ENCODE peak calls at places on chromosomes 5 and 9, in four cellular contexts. O, S, A and I are unnamed samples. For H3K27me3, the result is how much of the 10 kb centered on the place peaks cover.

GRCh38 chr9:33946779-33947535 is 101.7 kb downstream of the UBAP2 start:
- DNase-seq in S (no peak), A (no peak), O (no peak), I (no peak)

GRCh38 chr9:92191801-92192200 is 76.6 kb upstream of the SPTLC1 start:
- DNase-seq in S (no peak), A (no peak), O (no peak), I (no peak)

GRCh38 chr5:60701317-60701988 is 1.5 kb upstream of the DEPDC1B start:
- DNase-seq in O (no peak), A (no peak), S (no peak), I (no peak)

GRCh38 chr5:116274251-116274650 is 189.4 kb downstream of the COMMD10 start:
- DNase-seq in A (no peak), S (no peak), O (no peak), I (no peak)

GRCh38 chr5:128111818-128112448 is 28.4 kb downstream of the SLC12A2 start:
- DNase-seq in O (no peak), S (no peak), A (no peak), I (no peak)

GRCh38 chr5:116585227-116585626 is 10.6 kb upstream of the SEMA6A start:
- DNase-seq in O (no peak), S (no peak), A (no peak), I (no peak)

GRCh38 chr5:32504923-32505596 is 60.5 kb upstream of the ZFR start:
- DNase-seq in S (peak), O (peak), A (peak), I (no peak)

GRCh38 chr5:13325765-13326164 is 618.7 kb downstream of the DNAH5 start:
- DNase-seq in S (no peak), O (no peak), A (no peak), I (no peak)

GRCh38 chr9:89629096-89629976 is 24.5 kb downstream of the GADD45G start:
- DNase-seq in A (no peak), S (no peak), O (no peak), I (no peak)

GRCh38 chr5:33755216-33755615 is 136.6 kb downstream of the ADAMTS12 start:
- DNase-seq in S (no peak), A (no peak), O (no peak), I (no peak)

GRCh38 chr9:73869261-73869660 is 627.9 kb upstream of the RORB start:
- DNase-seq in O (no peak), S (no peak), A (no peak), I (no peak)

GRCh38 chr9:130824079-130824478 is 11.0 kb upstream of the ABL1 start:
- DNase-seq in S (no peak), A (no peak), O (no peak), I (no peak)

GRCh38 chr9:33233659-33234335 is 6.2 kb upstream of the SPINK4 start:
- DNase-seq in S (peak), O (no peak), A (peak), I (peak)

GRCh38 chr9:99181621-99182020 is 40.1 kb downstream of the ALG2 start:
- DNase-seq in S (no peak), A (no peak), O (no peak), I (no peak)

GRCh38 chr5:313265-313664 is 8.2 kb upstream of the AHRR start:
- DNase-seq in S (no peak), A (no peak), O (no peak), I (no peak)

GRCh38 chr9:88534456-88535225 is at the start of gene NXNL2:
- DNase-seq in O (peak), A (peak), S (peak), I (peak)

DNA sequence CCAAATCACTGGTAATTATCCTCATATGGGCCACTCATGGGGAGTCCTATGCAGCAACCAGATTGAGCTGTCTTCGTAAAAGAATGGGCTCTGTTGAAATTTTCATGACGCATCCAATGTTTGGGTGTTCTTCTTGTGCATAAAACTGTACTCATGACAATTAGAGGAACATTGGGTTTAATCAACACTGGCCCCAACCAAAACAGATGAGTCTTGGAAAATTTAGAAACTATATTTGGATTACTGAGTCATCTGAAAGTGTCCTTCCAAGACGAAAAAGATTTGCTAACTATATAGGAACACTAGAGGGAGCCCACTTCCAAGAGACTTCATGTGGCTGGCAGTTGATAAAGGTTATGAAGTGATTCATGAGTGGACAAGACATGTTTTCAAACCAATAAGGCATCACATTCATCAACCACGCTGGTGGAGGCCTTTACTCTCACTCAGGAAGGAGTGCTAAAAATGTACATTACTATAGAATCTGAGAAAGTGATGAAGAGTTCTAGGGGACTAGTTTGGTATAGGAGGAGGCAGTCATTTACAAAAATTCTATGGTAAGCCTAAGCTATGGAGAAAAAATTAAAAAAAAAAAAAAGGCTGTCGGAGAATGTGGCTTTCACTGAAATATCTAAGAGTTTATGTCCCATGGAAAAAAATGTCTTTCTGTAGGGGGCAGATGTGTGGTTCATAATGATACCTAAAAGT is 313.5 kb downstream of the PRDM9 start:
- DNase-seq in A (no peak), O (no peak), S (no peak), I (no peak)
- TF ChIP-seq CTCF in A (no peak), O (peak), S (no peak), I (no peak)

DNA sequence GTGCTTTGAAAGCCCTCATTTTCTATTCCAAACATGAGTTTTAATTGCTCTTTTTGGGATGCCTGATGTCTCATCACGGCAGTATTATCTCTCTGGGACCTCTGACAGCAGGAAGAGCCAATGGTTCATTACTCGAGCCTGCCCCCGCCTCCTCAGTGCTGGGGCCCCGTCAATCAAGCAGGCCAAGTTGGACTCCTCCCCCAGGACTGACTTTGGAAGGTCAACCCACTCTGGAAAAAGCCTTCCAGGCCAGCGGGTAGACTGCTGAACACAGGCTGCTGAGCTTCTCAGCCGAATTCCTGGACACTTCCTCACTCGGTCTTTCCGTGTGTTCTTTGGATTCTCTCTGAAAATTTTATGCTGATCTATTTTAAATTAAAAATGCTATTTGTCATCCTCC is 9.5 kb upstream of the BARHL1 start:
- DNase-seq in S (no peak), O (no peak), A (no peak), I (no peak)
- H3K27me3 ChIP-seq in S (half or more), O (under half), A (under half), I (under half)

GRCh38 chr9:125189011-125189360 is 617 bp downstream of the PPP6C start:
- DNase-seq in O (no peak), S (peak), A (no peak), I (no peak)
- H3K27ac ChIP-seq in O (peak), S (peak), A (peak), I (peak)

GRCh38 chr5:82597437-82597836 is 319.3 kb upstream of the RPS23 start:
- DNase-seq in O (no peak), A (no peak), S (no peak), I (no peak)
- TF ChIP-seq CTCF in O (no peak), A (no peak), S (no peak), I (no peak)

DNA sequence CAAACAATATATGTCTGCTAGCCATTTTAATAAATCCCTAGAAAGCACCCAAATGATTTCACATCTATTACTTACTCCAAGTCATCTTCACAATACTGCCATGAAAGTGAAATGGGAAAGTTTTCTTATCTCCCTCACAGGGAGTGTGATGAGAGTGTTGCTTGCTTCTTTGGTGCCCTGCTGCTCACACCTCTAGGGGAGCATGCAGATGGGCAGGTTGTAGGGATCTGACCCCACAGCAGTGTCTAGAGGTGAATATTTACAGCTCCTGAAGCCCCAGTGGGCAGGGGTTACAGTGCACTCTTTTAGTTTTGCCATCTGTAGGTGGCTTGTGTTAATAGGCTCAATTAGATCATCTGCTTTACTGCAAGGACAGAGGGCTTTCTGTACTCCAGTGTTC is 173.2 kb downstream of the GABRG2 start:
- DNase-seq in A (no peak), O (no peak), S (no peak), I (no peak)
- H3K27me3 ChIP-seq in A (under half), O (under half), S (under half), I (under half)

DNA sequence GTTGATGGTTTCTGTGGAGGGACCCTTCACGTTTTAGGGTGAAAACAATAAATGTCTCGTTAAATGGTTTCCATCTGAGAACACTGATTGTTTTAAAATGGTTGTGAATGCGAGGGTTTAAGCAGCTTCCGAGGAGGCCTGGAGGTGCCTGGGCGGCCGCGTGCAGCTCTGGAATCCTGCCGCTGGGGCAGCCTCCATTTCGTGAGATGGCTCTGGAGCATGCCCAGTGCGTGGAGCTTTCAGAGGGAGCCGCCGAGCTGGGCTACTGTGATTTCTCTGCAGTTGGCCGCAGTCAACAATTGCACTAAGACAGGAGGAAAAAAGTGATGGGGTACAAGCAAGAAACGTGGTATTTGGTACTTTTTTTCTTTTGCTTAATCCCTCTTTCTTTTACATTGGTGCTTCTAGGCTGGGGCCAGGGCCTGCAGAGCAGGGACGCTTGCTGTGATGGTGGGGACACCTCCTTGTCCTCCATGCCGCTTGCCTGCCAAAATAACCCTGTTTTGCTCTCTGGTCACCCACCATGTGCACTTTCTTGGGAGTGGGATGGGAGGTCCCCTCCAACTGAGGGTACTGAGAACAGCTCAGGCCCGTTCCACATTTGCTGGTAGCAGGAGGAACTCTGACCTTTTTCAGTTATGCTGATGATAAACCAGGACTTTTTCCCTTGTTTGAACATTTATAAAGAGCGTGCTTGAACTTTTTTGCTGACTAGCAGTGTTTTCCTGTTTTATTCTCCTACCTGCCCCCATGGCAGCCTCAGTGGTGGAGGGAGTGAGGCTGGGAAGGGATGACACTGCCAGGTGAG is 47.1 kb downstream of the EHMT1 start:
- DNase-seq in A (no peak), S (no peak), O (no peak), I (no peak)
- H3K27ac ChIP-seq in A (peak), S (no peak), O (no peak), I (no peak)

DNA sequence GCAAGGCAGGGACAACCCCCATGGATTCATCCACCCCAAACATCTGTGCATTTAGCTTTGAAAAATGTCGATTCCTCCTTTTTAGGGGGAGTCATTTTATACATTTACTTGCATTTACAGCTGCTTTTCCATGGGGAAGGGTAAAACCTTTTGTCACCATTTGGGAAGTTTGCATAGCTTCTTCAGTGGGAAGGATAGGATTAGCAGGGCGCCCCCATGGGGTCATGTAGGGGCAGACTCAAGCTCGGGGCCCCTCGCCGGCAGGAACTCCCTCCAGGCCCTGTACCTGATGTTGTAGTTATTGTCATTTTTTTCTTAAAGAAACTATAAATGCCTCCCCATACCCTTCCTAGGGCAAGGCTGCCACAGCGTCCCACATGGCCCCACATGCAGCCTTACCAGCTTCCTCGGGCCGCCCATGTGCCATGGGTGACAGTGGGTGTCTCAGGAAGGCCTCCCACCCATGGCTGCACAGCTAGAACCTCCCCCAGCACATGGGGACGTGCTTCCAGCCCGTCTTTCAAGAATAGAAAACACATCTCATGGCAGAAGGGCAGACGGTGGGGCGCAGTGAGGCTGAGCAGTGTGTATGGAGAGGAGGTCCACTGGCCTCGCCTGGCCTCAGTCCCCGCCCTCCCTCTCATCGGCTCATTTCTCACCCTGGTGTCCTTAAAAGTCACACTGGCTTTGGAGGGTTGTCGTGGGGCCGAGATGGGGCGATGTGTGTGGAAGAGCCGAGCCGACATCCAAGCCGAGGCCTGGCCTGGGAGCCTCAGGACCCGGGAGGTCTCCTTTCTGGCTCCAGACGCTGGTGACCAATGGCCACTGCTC is 76.1 kb upstream of the OTULINL start:
- DNase-seq in S (no peak), O (no peak), A (no peak), I (no peak)
- TF ChIP-seq CTCF in S (no peak), O (no peak), A (no peak), I (no peak)

GRCh38 chr5:1875481-1875842 is 7.3 kb downstream of the IRX4 start:
- DNase-seq in O (no peak), S (no peak), A (no peak), I (no peak)

GRCh38 chr5:1871441-1871840 is 11.3 kb downstream of the IRX4 start:
- DNase-seq in A (no peak), S (no peak), O (no peak), I (no peak)

GRCh38 chr5:1874348-1874747 is 8.4 kb downstream of the IRX4 start:
- DNase-seq in S (no peak), O (no peak), A (no peak), I (no peak)

GRCh38 chr5:1874820-1875219 is 7.9 kb downstream of the IRX4 start:
- DNase-seq in S (no peak), O (no peak), A (no peak), I (no peak)

DNA sequence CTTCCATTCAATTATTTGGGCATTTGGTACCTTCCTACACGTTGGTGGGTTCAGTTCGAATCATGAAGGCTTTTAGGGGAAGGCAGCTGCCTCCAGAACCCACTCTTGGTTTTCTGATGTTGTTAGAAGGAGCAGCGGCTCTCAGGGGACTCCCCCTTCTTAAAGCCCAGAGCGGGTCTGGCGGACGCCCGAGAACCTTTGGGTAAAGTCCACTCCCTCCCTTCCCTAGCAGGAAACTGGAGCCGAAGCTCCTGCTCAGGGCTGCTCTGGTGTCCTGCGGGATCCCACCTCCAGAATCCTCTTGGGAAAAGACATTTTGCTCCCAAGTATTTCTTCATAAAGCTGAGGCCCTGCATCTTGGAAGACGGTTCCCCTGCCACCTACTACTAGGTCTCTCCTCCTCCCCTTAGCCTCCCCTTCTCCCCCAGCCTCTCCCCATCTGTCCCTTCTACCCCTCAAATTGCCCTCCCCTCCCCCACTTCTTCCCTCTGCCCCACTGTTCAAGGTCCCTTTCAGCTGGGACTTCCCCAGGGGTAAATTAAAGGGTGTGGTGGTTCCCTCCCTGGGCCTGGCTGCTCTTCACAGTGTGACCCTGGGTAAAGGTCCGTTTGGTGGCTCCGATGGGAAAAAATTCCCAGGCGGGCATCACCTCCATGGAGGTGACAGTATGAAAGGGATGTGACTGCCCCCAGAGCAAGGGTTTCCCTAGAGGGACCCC is 9.3 kb downstream of the IRX4 start:
- DNase-seq in S (no peak), A (no peak), O (peak), I (no peak)
- H3K27me3 ChIP-seq in S (half or more), A (under half), O (half or more), I (under half)

DNA sequence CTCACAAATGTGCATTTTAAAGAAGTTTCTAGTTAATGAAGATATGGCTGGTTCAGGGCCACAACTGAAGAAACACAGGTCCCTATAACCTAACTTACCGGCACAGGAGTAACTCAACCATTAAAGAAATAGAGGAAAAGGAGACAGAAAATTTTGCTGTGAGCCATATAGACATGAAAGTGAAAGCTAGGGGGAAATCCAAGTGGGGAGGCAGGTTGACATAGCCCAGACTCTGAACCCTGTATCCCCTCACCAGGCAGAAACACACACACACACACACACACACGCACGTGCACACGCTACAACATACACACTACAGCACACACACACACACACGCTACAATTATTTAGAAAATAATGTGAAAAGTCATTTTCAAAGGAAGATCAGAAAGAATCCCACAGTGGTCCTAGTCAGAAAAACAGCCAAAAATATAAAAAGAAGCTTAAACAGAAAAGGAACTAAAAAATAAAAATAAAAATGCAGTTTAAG is 856.4 kb upstream of the CDH6 start:
- DNase-seq in O (no peak), S (no peak), A (no peak), I (no peak)
- H3K27ac ChIP-seq in O (no peak), S (no peak), A (no peak), I (no peak)

DNA sequence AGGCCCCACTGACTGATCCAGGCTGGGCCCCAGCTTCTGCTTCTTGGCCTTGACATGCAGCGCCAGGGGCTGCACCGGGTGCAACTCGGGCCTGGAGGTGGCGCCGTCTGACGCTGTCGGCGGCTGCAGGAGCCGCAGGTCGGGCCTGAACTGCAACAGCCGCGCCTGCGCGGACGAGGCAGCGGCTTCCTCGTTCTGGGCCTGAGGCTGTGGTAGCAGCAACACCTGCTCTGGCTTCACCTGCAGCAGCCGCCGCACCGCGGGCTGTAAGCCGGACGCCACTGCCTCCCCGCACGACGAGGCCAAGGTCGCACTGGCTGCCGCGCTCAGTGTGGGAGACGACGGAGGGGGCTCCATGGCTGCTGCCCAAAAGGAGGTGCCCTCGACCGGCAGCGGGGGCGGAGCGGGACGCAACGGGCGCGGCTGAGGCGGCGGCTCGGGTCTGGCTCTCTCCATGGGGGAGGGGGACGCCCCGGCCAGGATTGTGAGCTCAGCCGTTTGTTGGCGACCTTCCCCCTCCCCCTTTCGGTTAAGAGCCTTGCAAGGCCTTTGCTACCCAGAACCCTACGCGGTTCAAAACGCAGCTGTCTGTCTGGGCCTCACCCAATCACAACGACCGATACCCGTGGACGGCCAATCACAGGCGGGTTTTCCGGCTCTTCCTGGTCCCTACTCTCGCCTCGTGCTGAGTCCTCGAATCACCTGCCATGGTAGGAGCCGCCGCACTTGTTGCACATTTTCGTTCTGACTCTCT is 438 bp downstream of the SOX30 start:
- DNase-seq in A (no peak), O (peak), S (no peak), I (peak)
- TF ChIP-seq CTCF in A (no peak), O (peak), S (no peak), I (no peak)